ENCODE peak calls at places on chromosomes 13 and 19, in nine cellular contexts. X is endothelial cell of umbilical vein, P is IMR-90, H is K562, D is ascending aorta, F is suprapubic skin, Q is left lung, M is tibial artery, S is tibial nerve. V is an unnamed sample.

GRCh38 chr13:24763596-24764275 is at the start of gene RNF17:
- DNase-seq in X (no peak), P (no peak), H (no peak), D (no peak), F (no peak), Q (no peak), M (no peak), S (no peak), V (no peak)

GRCh38 chr13:83716121-83716520 is 166.2 kb downstream of the SLITRK1 start:
- DNase-seq in X (no peak), P (no peak), H (no peak), D (no peak), F (no peak), Q (no peak), M (no peak), S (no peak), V (no peak)

GRCh38 chr19:2291185-2291751 is 9.3 kb upstream of the PEAK3 start:
- DNase-seq in X (peak; percentile 26), P (no peak), H (no peak), D (no peak), F (no peak), Q (peak; percentile 84), M (no peak), S (no peak), V (no peak)

GRCh38 chr13:94886191-94886590 is 173.8 kb upstream of the SOX21 start:
- DNase-seq in X (no peak), P (no peak), H (no peak), D (no peak), F (no peak), Q (no peak), M (no peak), S (no peak), V (no peak)

GRCh38 chr19:1366899-1367870 is 16.5 kb upstream of the NDUFS7 start:
- DNase-seq in X (no peak), P (no peak), H (no peak), D (no peak), F (no peak), Q (no peak), M (no peak), S (no peak), V (no peak)

GRCh38 chr19:41554902-41555301 is 21.1 kb upstream of the CEACAM21 start:
- DNase-seq in X (peak; percentile 54), P (no peak), H (no peak), D (no peak), F (no peak), Q (no peak), M (no peak), S (no peak), V (no peak)

GRCh38 chr19:10346509-10346908 is 7.1 kb upstream of the ICAM3 start:
- DNase-seq in X (no peak), P (peak; percentile 25), H (no peak), D (no peak), F (no peak), Q (no peak), M (no peak), S (no peak), V (no peak)

GRCh38 chr13:98999635-98999952 is 21.7 kb upstream of the DOCK9 start:
- DNase-seq in X (peak; percentile 78), P (peak; percentile 19), H (no peak), D (no peak), F (no peak), Q (no peak), M (no peak), S (no peak), V (no peak)

GRCh38 chr13:40517486-40518311 is 148.7 kb downstream of the FOXO1 start:
- DNase-seq in X (no peak), P (no peak), H (no peak), D (no peak), F (no peak), Q (no peak), M (no peak), S (no peak), V (no peak)

GRCh38 chr13:51101636-51102218 is 9.3 kb downstream of the C13orf42 start:
- DNase-seq in X (peak; percentile 19), P (no peak), H (no peak), D (no peak), F (no peak), Q (no peak), M (no peak), S (no peak), V (no peak)

GRCh38 chr19:33497151-33497777 is 24.3 kb downstream of the PEPD start:
- DNase-seq in X (no peak), P (no peak), H (no peak), D (no peak), F (peak; percentile 50), Q (peak; percentile 50), M (no peak), S (no peak), V (no peak)

GRCh38 chr13:38415233-38415632 is 65.6 kb downstream of the UFM1 start:
- DNase-seq in X (no peak), P (no peak), H (no peak), D (no peak), F (no peak), Q (no peak), M (no peak), S (no peak), V (peak; percentile 23)

GRCh38 chr13:44463759-44464158 is 90.1 kb downstream of the SERP2 start:
- DNase-seq in X (no peak), P (no peak), H (no peak), D (no peak), F (no peak), Q (no peak), M (no peak), S (no peak), V (no peak)

GRCh38 chr13:29905845-29906244 is 55.4 kb upstream of the UBL3 start:
- DNase-seq in X (peak; percentile 3), P (peak; percentile 56), H (no peak), D (no peak), F (no peak), Q (no peak), M (peak; percentile 41), S (no peak), V (no peak)

GRCh38 chr19:43576479-43576878 is 878 bp downstream of the PINLYP start:
- DNase-seq in X (no peak), P (no peak), H (no peak), D (no peak), F (no peak), Q (no peak), M (no peak), S (no peak), V (no peak)

GRCh38 chr19:784541-784940 is 12.7 kb upstream of the PTBP1 start:
- DNase-seq in X (no peak), P (no peak), H (no peak), D (no peak), F (no peak), Q (no peak), M (no peak), S (no peak), V (no peak)

GRCh38 chr19:11843741-11844140 is 4.8 kb upstream of the ZNF439 start:
- DNase-seq in X (no peak), P (no peak), H (no peak), D (no peak), F (no peak), Q (no peak), M (no peak), S (no peak), V (no peak)

GRCh38 chr19:48745208-48745995 is 1.3 kb downstream of the IZUMO1 start:
- DNase-seq in X (peak; percentile 56), P (peak; percentile 57), H (peak; percentile 63), D (no peak), F (no peak), Q (peak; percentile 42), M (peak; percentile 63), S (no peak), V (peak; percentile 68)

GRCh38 chr19:47106819-47107200 is 6.8 kb downstream of the ZC3H4 start:
- DNase-seq in X (no peak), P (peak; percentile 66), H (peak; percentile 17), D (no peak), F (no peak), Q (no peak), M (no peak), S (no peak), V (no peak)
- H3K4me1 ChIP-seq in X (peaks cover 39% of the 10 kb centered on the region), P (peaks cover 25% of the 10 kb centered on the region), H (peaks cover 3% of the 10 kb centered on the region), D (peaks cover 8% of the 10 kb centered on the region), F (peaks cover 64% of the 10 kb centered on the region), Q (peaks cover 62% of the 10 kb centered on the region), M (peaks cover 69% of the 10 kb centered on the region), S (no peaks in the 10 kb centered on the region), V (peaks cover 72% of the 10 kb centered on the region)

DNA sequence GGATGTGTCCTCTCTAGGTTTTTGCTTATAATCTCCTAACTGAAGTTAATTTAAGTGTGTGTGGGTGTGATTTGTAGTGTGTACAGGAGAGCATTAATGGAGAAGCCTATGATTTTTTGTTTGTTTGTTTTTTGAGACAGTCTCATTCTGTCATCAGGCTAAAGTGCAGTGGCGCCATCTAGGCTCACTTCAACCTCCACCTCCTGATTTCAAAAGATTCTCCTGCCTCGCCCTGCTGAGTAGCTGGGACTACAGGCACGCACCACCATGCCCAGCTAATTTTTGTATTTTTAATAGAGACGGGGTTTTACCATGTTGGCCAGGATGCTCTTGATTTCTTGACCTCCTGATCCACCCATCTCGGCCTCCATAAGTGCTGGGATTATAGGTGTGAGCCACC is 20.6 kb downstream of the ZNF701 start:
- DNase-seq in X (no peak), P (no peak), H (no peak), D (no peak), F (no peak), Q (no peak), M (no peak), S (no peak), V (no peak)
- TF ChIP-seq CTCF in X (no peak), P (no peak), H (no peak), D (no peak), F (no peak), Q (no peak), M (no peak), S (no peak), V (no peak)

GRCh38 chr13:113208424-113209335 is at the start of gene PCID2:
- DNase-seq in X (peak; percentile 85), P (peak; percentile 84), H (peak; percentile 75), D (peak; percentile 60), F (peak; percentile 92), Q (peak; percentile 96), M (peak; percentile 88), S (peak; percentile 76), V (peak; percentile 88)

GRCh38 chr13:113211774-113212173 is 2.4 kb downstream of the CUL4A start:
- DNase-seq in X (no peak), P (no peak), H (no peak), D (no peak), F (no peak), Q (no peak), M (no peak), S (no peak), V (no peak)

GRCh38 chr13:113209336-113209879 is at the start of gene CUL4A:
- DNase-seq in X (no peak), P (peak; percentile 60), H (peak; percentile 70), D (no peak), F (peak; percentile 87), Q (peak; percentile 94), M (peak; percentile 71), S (peak; percentile 64), V (peak; percentile 80)

GRCh38 chr13:113209880-113210421 is 538 bp downstream of the CUL4A start:
- DNase-seq in X (peak; percentile 58), P (peak; percentile 55), H (no peak), D (no peak), F (peak; percentile 77), Q (peak; percentile 93), M (peak; percentile 43), S (no peak), V (peak; percentile 54)

GRCh38 chr13:113210834-113211233 is 1.4 kb downstream of the CUL4A start:
- DNase-seq in X (no peak), P (no peak), H (no peak), D (no peak), F (no peak), Q (no peak), M (no peak), S (no peak), V (no peak)
- H3K4me3 ChIP-seq in X (no peak overlapping the region), P (peak overlapping the region; percentile 4), H (peak overlapping the region; percentile 95), D (peak overlapping the region; percentile 98), F (peak overlapping the region; percentile 72), Q (no peak overlapping the region), M (peak overlapping the region; percentile 80), S (no peak overlapping the region), V (peak overlapping the region; percentile 84)

GRCh38 chr19:40529093-40529954 is 47.3 kb upstream of the SHKBP1 start:
- DNase-seq in X (peak; percentile 87), P (peak; percentile 61), H (peak; percentile 98), D (peak; percentile 61), F (peak; percentile 86), Q (peak; percentile 97), M (peak; percentile 76), S (peak; percentile 72), V (peak; percentile 81)
- H3K4me1 ChIP-seq in X (no peaks in the 10 kb centered on the region), P (peaks cover 3% of the 10 kb centered on the region), H (peaks cover 76% of the 10 kb centered on the region), D (peaks cover 2% of the 10 kb centered on the region), F (peaks cover 23% of the 10 kb centered on the region), Q (peaks cover 15% of the 10 kb centered on the region), M (peaks cover 21% of the 10 kb centered on the region), S (no peaks in the 10 kb centered on the region), V (no peaks in the 10 kb centered on the region)

V was measured in heart right ventricle.